ENCODE peak calls at places on chromosome 11, in eight cellular contexts. J is IMR-90; K is CD8-positive, alpha-beta memory T cell; O is neuronal stem cell; S is heart left ventricle; C is pancreas; V is HAP-1; X is heart right ventricle. F is an unnamed sample.

GRCh38 chr11:62922653-62923371 is 1.6 kb upstream of the CHRM1 start:
- DNase-seq in J (no peak), V (peak), S (no peak), X (no peak), O (no peak), C (no peak), K (no peak), F (peak)

GRCh38 chr11:77093056-77093891 is 9.4 kb upstream of the OMP start:
- DNase-seq in X (no peak), S (no peak), C (no peak), V (no peak), K (no peak), J (no peak), O (no peak), F (no peak)

GRCh38 chr11:57745206-57745605 is 3.9 kb downstream of the SELENOH start:
- DNase-seq in S (no peak), O (no peak), K (no peak), J (no peak), C (no peak), V (no peak), X (no peak), F (no peak)

GRCh38 chr11:46643986-46644385 is 26.6 kb downstream of the ATG13 start:
- DNase-seq in J (no peak), X (no peak), S (no peak), O (no peak), K (no peak), V (no peak), C (no peak), F (no peak)

GRCh38 chr11:115687934-115688333 is 183.7 kb upstream of the CADM1 start:
- DNase-seq in C (no peak), K (no peak), X (no peak), O (no peak), S (no peak), V (no peak), J (no peak), F (no peak)

GRCh38 chr11:118622376-118623290 is 15.2 kb downstream of the PHLDB1 start:
- DNase-seq in C (no peak), S (peak), V (peak), J (peak), K (no peak), O (no peak), X (peak), F (peak)

GRCh38 chr11:108718466-108718865 is 53.6 kb downstream of the DDX10 start:
- DNase-seq in S (no peak), X (no peak), O (no peak), V (no peak), J (no peak), C (no peak), K (no peak), F (no peak)

GRCh38 chr11:20474176-20474950 is 86.8 kb downstream of the PRMT3 start:
- DNase-seq in X (peak), V (peak), J (no peak), O (no peak), S (no peak), C (no peak), K (no peak), F (no peak)

GRCh38 chr11:62921573-62922188 is 518 bp upstream of the CHRM1 start:
- DNase-seq in S (no peak), V (no peak), K (no peak), O (no peak), C (peak), X (no peak), J (peak), F (peak)

GRCh38 chr11:131186629-131187075 is 183.8 kb upstream of the NTM start:
- DNase-seq in C (no peak), S (no peak), O (no peak), J (no peak), K (no peak), V (no peak), X (no peak), F (no peak)

GRCh38 chr11:3824714-3825472 is 15.9 kb downstream of the RHOG start:
- DNase-seq in O (no peak), X (peak), S (peak), J (no peak), C (peak), V (peak), K (peak), F (peak)

GRCh38 chr11:45142241-45142885 is 4.1 kb upstream of the PRDM11 start:
- DNase-seq in J (peak), V (no peak), K (no peak), X (no peak), C (peak), O (no peak), S (no peak), F (peak)

GRCh38 chr11:130340671-130341319 is 26.1 kb upstream of the ZBTB44 start:
- DNase-seq in V (no peak), S (no peak), J (peak), C (no peak), X (no peak), K (peak), O (no peak), F (peak)

GRCh38 chr11:35304393-35304790 is 115.0 kb downstream of the SLC1A2 start:
- DNase-seq in C (no peak), K (no peak), S (no peak), O (no peak), X (no peak), J (peak), V (no peak), F (peak)

GRCh38 chr11:111305871-111306270 is 7.5 kb downstream of the POU2AF3 start:
- DNase-seq in S (no peak), C (no peak), V (no peak), K (no peak), X (no peak), O (no peak), J (no peak), F (no peak)

GRCh38 chr11:34214961-34215805 is 109.8 kb downstream of the NAT10 start:
- DNase-seq in K (no peak), V (no peak), O (no peak), X (no peak), J (peak), C (no peak), S (no peak), F (peak)

GRCh38 chr11:118883368-118884071 is at the start of gene CXCR5:
- DNase-seq in S (no peak), J (peak), K (no peak), O (no peak), C (no peak), X (no peak), V (no peak), F (no peak)

GRCh38 chr11:29962243-29962642 is 54.6 kb downstream of the KCNA4 start:
- DNase-seq in O (no peak), V (peak), X (no peak), K (no peak), J (no peak), S (no peak), C (no peak), F (peak)

GRCh38 chr11:17221968-17222367 is 14.2 kb upstream of the PIK3C2A start:
- DNase-seq in X (no peak), S (no peak), C (no peak), O (no peak), J (peak), K (no peak), V (no peak), F (peak)

GRCh38 chr11:70145025-70145529 is 58.0 kb upstream of the FADD start:
- DNase-seq in O (no peak), S (no peak), C (no peak), K (no peak), J (no peak), X (no peak), V (no peak), F (no peak)

GRCh38 chr11:18765554-18765953 is 26.0 kb downstream of the PTPN5 start:
- DNase-seq in V (no peak), K (no peak), S (no peak), O (no peak), J (peak), C (no peak), X (no peak), F (peak)

GRCh38 chr11:1827095-1827797 is 7.5 kb upstream of the SYT8 start:
- DNase-seq in C (peak), S (no peak), O (no peak), V (no peak), X (peak), J (peak), K (no peak), F (peak)

GRCh38 chr11:819943-820649 is 1.4 kb downstream of the PNPLA2 start:
- DNase-seq in K (peak), J (peak), X (peak), C (peak), V (peak), O (no peak), S (peak), F (no peak)

GRCh38 chr11:12079726-12080556 is 30.4 kb upstream of the MICAL2 start:
- DNase-seq in S (peak), J (peak), O (no peak), X (peak), C (no peak), V (no peak), K (no peak), F (peak)

GRCh38 chr11:122099345-122100045 is 16.5 kb downstream of the BLID start:
- DNase-seq in O (no peak), X (no peak), C (no peak), K (no peak), J (peak), S (no peak), V (no peak), F (peak)

GRCh38 chr11:96090711-96091110 is 166.8 kb upstream of the MTMR2 start:
- DNase-seq in X (no peak), K (no peak), O (no peak), C (no peak), J (peak), V (no peak), S (no peak), F (peak)

GRCh38 chr11:58628446-58628845 is 6.0 kb downstream of the CNTF start:
- DNase-seq in K (no peak), S (peak), V (no peak), C (peak), J (peak), X (peak), O (no peak), F (peak)

GRCh38 chr11:134244593-134244992 is 8.6 kb downstream of the THYN1 start:
- DNase-seq in O (no peak), J (peak), C (no peak), V (no peak), X (no peak), K (peak), S (no peak), F (peak)

GRCh38 chr11:132777067-132777975 is 755.0 kb downstream of the OPCML start:
- DNase-seq in K (no peak), S (no peak), C (no peak), V (no peak), X (no peak), J (no peak), O (no peak), F (no peak)

GRCh38 chr11:100735949-100736675 is 49.0 kb downstream of the ARHGAP42 start:
- DNase-seq in C (no peak), O (no peak), J (peak), X (no peak), K (no peak), V (no peak), S (no peak), F (no peak)

GRCh38 chr11:101003468-101003867 is 126.1 kb downstream of the PGR start:
- DNase-seq in J (no peak), S (no peak), O (no peak), C (no peak), K (no peak), V (peak), X (no peak), F (no peak)

GRCh38 chr11:45518096-45518852 is 147.1 kb downstream of the CHST1 start:
- DNase-seq in J (no peak), X (no peak), K (no peak), S (no peak), V (peak), O (peak), C (no peak), F (no peak)

GRCh38 chr11:80371931-80372330 is 931.1 kb upstream of the TENM4 start:
- DNase-seq in O (no peak), S (no peak), C (no peak), V (no peak), K (no peak), X (no peak), J (no peak), F (no peak)

GRCh38 chr11:76625787-76626186 is 44.8 kb downstream of the LRRC32 start:
- DNase-seq in O (no peak), X (no peak), J (no peak), C (no peak), K (no peak), V (no peak), S (no peak), F (no peak)

GRCh38 chr11:69109101-69109500 is 46.6 kb upstream of the SMIM38 start:
- DNase-seq in C (no peak), X (no peak), O (no peak), V (no peak), J (no peak), S (no peak), K (no peak), F (no peak)

DNA sequence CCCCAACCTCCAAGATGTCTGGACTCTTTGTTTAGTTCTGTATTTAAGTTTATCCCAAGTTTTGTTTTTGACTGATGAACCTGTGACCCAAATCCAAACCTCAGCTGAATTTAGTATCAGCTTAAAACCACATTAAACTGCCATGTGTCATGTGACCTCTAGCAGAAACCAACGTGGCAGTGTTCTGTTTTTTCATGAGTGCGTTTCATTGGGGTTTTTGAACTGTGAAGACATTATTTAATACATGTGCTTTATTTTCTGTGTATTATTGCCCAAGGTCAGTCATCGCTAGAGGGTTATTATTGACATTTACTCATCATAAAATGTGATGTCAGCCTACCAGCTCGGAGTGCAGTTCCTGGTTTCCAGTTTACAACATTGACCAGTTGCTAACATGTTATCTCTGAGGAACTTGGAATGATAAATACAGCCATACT is 1.8 kb downstream of the TLCD5 start:
- DNase-seq in K (no peak), O (no peak), V (no peak), J (peak), C (no peak), S (no peak), X (no peak), F (peak)
- H3K4me3 ChIP-seq in K (no peak), O (no peak), V (no peak), J (no peak), C (no peak), S (no peak), X (peak), F (peak)

DNA sequence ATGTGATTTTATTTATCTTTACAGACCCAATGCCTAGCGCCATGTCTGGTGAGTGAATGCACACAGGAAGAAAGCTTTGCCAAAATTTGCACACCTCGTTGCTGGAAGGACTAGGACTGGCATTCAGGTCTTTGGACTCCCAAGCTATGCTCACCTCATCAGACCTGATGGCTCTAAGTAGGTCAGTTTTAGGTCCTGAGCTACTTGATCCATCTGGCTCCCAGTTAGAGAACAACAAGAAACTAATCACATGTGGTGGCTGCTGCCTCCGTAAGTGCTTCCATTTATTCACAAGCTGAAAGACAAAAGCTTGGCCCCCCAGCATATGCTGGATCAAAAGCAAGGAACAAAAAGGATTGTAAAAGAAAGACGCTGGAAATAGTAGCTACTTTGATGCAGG is 269.0 kb downstream of the KIRREL3 start:
- DNase-seq in O (no peak), K (no peak), X (no peak), J (no peak), S (no peak), C (no peak), V (no peak), F (no peak)
- H3K4me3 ChIP-seq in O (no peak), K (no peak), X (no peak), J (no peak), S (no peak), C (no peak), V (no peak), F (no peak)

GRCh38 chr11:125929445-125930075 is 16.3 kb upstream of the VSIG10L2 start:
- DNase-seq in X (no peak), O (no peak), J (no peak), V (no peak), C (no peak), K (no peak), S (no peak), F (no peak)

GRCh38 chr11:125932301-125932700 is 13.5 kb upstream of the VSIG10L2 start:
- DNase-seq in C (no peak), O (no peak), V (no peak), S (no peak), X (no peak), J (no peak), K (no peak), F (no peak)

GRCh38 chr11:125931681-125932080 is 14.2 kb upstream of the VSIG10L2 start:
- DNase-seq in J (no peak), X (no peak), K (no peak), O (no peak), S (no peak), V (no peak), C (no peak), F (no peak)

GRCh38 chr11:125930076-125930450 is 15.8 kb upstream of the VSIG10L2 start:
- DNase-seq in K (no peak), V (no peak), O (no peak), C (no peak), X (no peak), S (no peak), J (no peak), F (no peak)

GRCh38 chr11:125931116-125931515 is 14.7 kb upstream of the VSIG10L2 start:
- DNase-seq in J (no peak), K (no peak), X (no peak), S (no peak), V (no peak), O (no peak), C (no peak), F (no peak)
- H3K4me3 ChIP-seq in J (no peak), K (no peak), X (no peak), S (no peak), V (no peak), O (no peak), C (no peak), F (no peak)

GRCh38 chr11:126357969-126358762 is 2.7 kb downstream of the ST3GAL4 start:
- DNase-seq in K (no peak), J (no peak), V (no peak), X (no peak), C (no peak), O (no peak), S (no peak), F (no peak)
- H3K4me3 ChIP-seq in K (no peak), J (no peak), V (no peak), X (peak), C (no peak), O (no peak), S (no peak), F (peak)

DNA sequence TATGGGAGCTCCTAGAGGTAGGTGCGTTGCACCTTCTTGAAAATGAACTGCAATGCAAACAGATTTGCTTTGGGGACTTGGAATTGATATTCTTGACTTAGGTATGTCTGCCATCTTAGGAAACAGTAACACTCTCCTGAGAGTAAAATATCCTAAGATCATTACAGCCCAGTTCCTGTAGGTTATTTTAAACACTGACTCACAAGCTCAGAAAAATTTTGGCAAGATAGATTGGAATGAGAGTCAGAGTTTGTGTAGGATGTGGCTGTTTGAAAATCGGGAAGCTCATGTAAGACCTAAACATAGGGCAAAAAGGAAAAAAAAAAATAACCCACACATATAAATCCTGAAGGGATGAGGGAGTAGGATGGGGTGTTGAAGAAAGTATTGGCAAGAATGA is 377.0 kb upstream of the LRRC4C start:
- DNase-seq in X (no peak), S (no peak), V (no peak), J (no peak), K (no peak), C (no peak), O (no peak), F (no peak)
- H3K4me3 ChIP-seq in X (no peak), S (no peak), V (no peak), J (no peak), K (no peak), C (no peak), O (no peak), F (no peak)

DNA sequence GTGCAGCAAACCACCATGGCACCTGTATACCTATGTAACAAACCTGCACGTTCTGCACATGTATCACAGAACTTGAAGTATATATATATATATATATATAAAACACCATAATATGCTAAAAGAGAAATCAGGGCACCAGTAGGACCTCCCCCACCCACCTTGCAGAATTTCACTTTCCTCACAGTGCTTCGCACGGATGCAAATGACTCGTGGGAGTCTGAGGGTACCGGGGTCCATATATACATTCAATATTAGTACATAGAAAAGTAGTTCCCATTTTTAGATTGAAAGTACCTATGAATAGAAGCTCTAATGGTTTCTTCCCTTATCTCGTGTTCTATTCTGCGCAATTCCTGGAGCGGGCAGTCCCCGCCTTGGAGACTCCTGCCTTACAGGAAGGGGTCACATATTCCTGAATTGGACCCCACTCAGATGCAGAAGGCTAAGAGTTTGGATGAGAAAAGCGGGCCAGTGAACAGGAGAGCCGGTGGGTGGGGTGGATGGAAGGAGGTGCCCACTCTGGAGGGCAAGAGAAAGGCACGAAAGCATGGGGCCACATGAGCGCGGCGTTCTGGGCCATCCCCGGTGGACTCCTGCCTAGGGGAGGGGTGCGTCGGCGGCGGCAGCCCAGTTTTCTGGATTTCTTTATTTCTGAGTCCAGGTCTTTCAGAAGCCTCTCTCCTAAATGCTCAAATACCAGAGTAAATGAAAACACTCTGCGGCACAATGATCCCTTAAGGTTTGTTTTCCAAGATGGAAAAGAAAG is 136.3 kb downstream of the ETS1 start:
- DNase-seq in X (no peak), S (no peak), K (no peak), C (no peak), O (no peak), J (no peak), V (no peak), F (no peak)
- H3K4me3 ChIP-seq in X (peak), S (no peak), K (no peak), C (no peak), O (no peak), J (no peak), V (no peak), F (no peak)

F was measured in fibroblast of mammary gland.